ENCODE peak calls at places on chromosomes 1 and 21, in eight cellular contexts. M is naive thymus-derived CD4-positive, alpha-beta T cell; E is choroid plexus epithelial cell; Q is GM12892; L is lower lobe of right lung; C is fibroblast of the aortic adventitia; V is breast epithelium; H is GM12891. B is an unnamed sample.

GRCh38 chr1:109161836-109162606 is 48.1 kb downstream of the ELAPOR1 start:
- DNase-seq in M (no peak), E (peak), Q (no peak), L (peak), C (peak), V (peak), H (peak), B (peak)

GRCh38 chr1:199123615-199124014 is 484.8 kb downstream of the PTPRC start:
- DNase-seq in M (no peak), E (peak), Q (no peak), L (no peak), C (peak), V (no peak), H (no peak), B (no peak)

GRCh38 chr1:221994274-221994698 is 252.4 kb upstream of the DUSP10 start:
- DNase-seq in M (no peak), E (peak), Q (no peak), L (no peak), C (peak), V (no peak), H (peak), B (no peak)

GRCh38 chr1:247266053-247266452 is 10.2 kb downstream of the VN1R5 start:
- DNase-seq in M (no peak), E (peak), Q (no peak), L (no peak), C (no peak), V (no peak), H (no peak), B (no peak)

GRCh38 chr1:59703226-59703917 is 111.4 kb upstream of the HOOK1 start:
- DNase-seq in M (no peak), E (peak), Q (no peak), L (no peak), C (peak), V (no peak), H (no peak), B (no peak)

GRCh38 chr1:150979723-150980056 is 2.4 kb upstream of the ANXA9 start:
- DNase-seq in M (no peak), E (no peak), Q (no peak), L (no peak), C (no peak), V (no peak), H (no peak), B (no peak)

GRCh38 chr1:145949219-145949618 is 8.6 kb downstream of the LIX1L start:
- DNase-seq in M (no peak), E (peak), Q (no peak), L (no peak), C (no peak), V (no peak), H (no peak), B (no peak)

GRCh38 chr1:221567859-221568507 is 173.9 kb downstream of the DUSP10 start:
- DNase-seq in M (no peak), E (no peak), Q (no peak), L (no peak), C (peak), V (no peak), H (no peak), B (no peak)

GRCh38 chr1:156826596-156826995 is 9.9 kb upstream of the SH2D2A start:
- DNase-seq in M (no peak), E (peak), Q (no peak), L (no peak), C (peak), V (no peak), H (no peak), B (no peak)

GRCh38 chr1:116256875-116257823 is 115.9 kb upstream of the ATP1A1 start:
- DNase-seq in M (no peak), E (no peak), Q (no peak), L (no peak), C (no peak), V (no peak), H (no peak), B (no peak)

GRCh38 chr21:44441581-44442265 is 13.6 kb upstream of the LRRC3 start:
- DNase-seq in M (no peak), E (no peak), Q (no peak), L (peak), C (no peak), V (no peak), H (no peak), B (no peak)

GRCh38 chr1:59831529-59831928 is 16.8 kb downstream of the HOOK1 start:
- DNase-seq in M (no peak), E (no peak), Q (no peak), L (no peak), C (no peak), V (no peak), H (no peak), B (no peak)

GRCh38 chr21:29245104-29245643 is 53.5 kb upstream of the BACH1 start:
- DNase-seq in M (no peak), E (peak), Q (no peak), L (no peak), C (no peak), V (no peak), H (no peak), B (no peak)

GRCh38 chr21:41147096-41147978 is 20.6 kb upstream of the BACE2 start:
- DNase-seq in M (no peak), E (no peak), Q (no peak), L (no peak), C (no peak), V (peak), H (no peak), B (peak)

GRCh38 chr1:92444351-92444750 is 42.4 kb downstream of the GFI1 start:
- DNase-seq in M (no peak), E (peak), Q (no peak), L (no peak), C (peak), V (no peak), H (no peak), B (no peak)

B was measured in mesenteric fat pad.